ENCODE peak calls at places on chromosome 11, in eight cellular contexts. R is transverse colon, E is PC-9, J is tibial nerve, H is HFF-Myc, Y is RWPE1, P is omental fat pad, N is neural crest cell. T is an unnamed sample.

GRCh38 chr11:10693509-10694071 is at the start of gene IRAG1:
- DNase-seq in H (no peak), Y (no peak), J (no peak), N (no peak), P (no peak), E (no peak), R (peak), T (no peak)

GRCh38 chr11:111715142-111715816 is 50.9 kb downstream of the PPP2R1B start:
- DNase-seq in R (no peak), J (no peak), E (peak), H (no peak), Y (no peak), P (no peak), N (no peak), T (no peak)

GRCh38 chr11:15710593-15711260 is 596.0 kb downstream of the INSC start:
- DNase-seq in P (no peak), Y (no peak), R (no peak), N (no peak), E (no peak), H (no peak), J (no peak), T (no peak)

GRCh38 chr11:64644348-64645242 is 53.6 kb downstream of the SLC22A12 start:
- DNase-seq in Y (no peak), E (no peak), J (no peak), H (no peak), P (no peak), R (no peak), N (no peak), T (no peak)

GRCh38 chr11:1165256-1166041 is 7.7 kb downstream of the MUC5AC start:
- DNase-seq in P (no peak), N (no peak), J (no peak), Y (no peak), E (no peak), R (peak), H (no peak), T (no peak)

GRCh38 chr11:43250309-43250708 is 61.5 kb upstream of the API5 start:
- DNase-seq in R (no peak), E (no peak), N (no peak), H (no peak), P (no peak), Y (no peak), J (no peak), T (no peak)

GRCh38 chr11:1573847-1574255 is 1.8 kb upstream of the DUSP8 start:
- DNase-seq in N (no peak), Y (no peak), R (peak), J (no peak), P (no peak), E (peak), H (no peak), T (no peak)

GRCh38 chr11:119519796-119520195 is 96.8 kb upstream of the THY1 start:
- DNase-seq in E (no peak), Y (no peak), P (no peak), H (no peak), J (no peak), N (no peak), R (no peak), T (no peak)

GRCh38 chr11:12224537-12224893 is 114.1 kb downstream of the MICAL2 start:
- DNase-seq in N (no peak), H (no peak), J (peak), P (no peak), Y (no peak), E (peak), R (peak), T (no peak)

GRCh38 chr11:60842688-60843605 is 1.0 kb downstream of the CCDC86 start:
- DNase-seq in Y (no peak), R (no peak), P (no peak), H (no peak), E (no peak), J (no peak), N (no peak), T (no peak)

GRCh38 chr11:70205766-70206165 is 2.7 kb downstream of the FADD start:
- DNase-seq in R (no peak), J (no peak), N (no peak), E (no peak), P (no peak), H (no peak), Y (no peak), T (no peak)

GRCh38 chr11:46905806-46906205 is 12.5 kb downstream of the LRP4 start:
- DNase-seq in E (no peak), N (no peak), Y (no peak), H (no peak), P (no peak), R (no peak), J (no peak), T (no peak)

GRCh38 chr11:117835576-117835975 is 11.0 kb upstream of the FXYD2 start:
- DNase-seq in H (no peak), P (no peak), N (no peak), E (no peak), R (no peak), Y (no peak), J (no peak), T (no peak)

GRCh38 chr11:86156397-86156977 is 87.6 kb upstream of the PICALM start:
- DNase-seq in N (no peak), J (no peak), Y (no peak), H (no peak), E (peak), P (no peak), R (no peak), T (no peak)

GRCh38 chr11:112161012-112161411 is 2.9 kb downstream of the IL18 start:
- DNase-seq in R (no peak), E (no peak), P (no peak), N (no peak), H (no peak), J (no peak), Y (no peak), T (no peak)

GRCh38 chr11:73260127-73260457 is 12.0 kb upstream of the P2RY6 start:
- DNase-seq in J (no peak), H (no peak), N (no peak), E (no peak), P (no peak), Y (no peak), R (no peak), T (no peak)

GRCh38 chr11:85627332-85627997 is at the start of gene DLG2:
- DNase-seq in E (peak), R (no peak), H (no peak), N (no peak), J (peak), Y (peak), P (no peak), T (peak)

GRCh38 chr11:119067371-119068222 is at the start of gene VPS11:
- DNase-seq in R (peak), J (peak), P (peak), E (peak), N (peak), H (peak), Y (peak), T (peak)

GRCh38 chr11:44755553-44756505 is 29.1 kb downstream of the TSPAN18 start:
- DNase-seq in H (no peak), R (peak), J (no peak), P (no peak), N (no peak), E (no peak), Y (no peak), T (no peak)

GRCh38 chr11:65894034-65894591 is 3.6 kb downstream of the CCDC85B start:
- DNase-seq in P (no peak), N (no peak), E (no peak), Y (no peak), R (no peak), J (no peak), H (no peak), T (no peak)

GRCh38 chr11:102422817-102423725 is 29.5 kb downstream of the TMEM123 start:
- DNase-seq in R (no peak), H (no peak), P (no peak), E (no peak), N (no peak), J (no peak), Y (no peak), T (no peak)

GRCh38 chr11:121634889-121635288 is 182.1 kb upstream of the SORL1-AS1 start:
- DNase-seq in H (peak), J (no peak), P (no peak), Y (peak), E (no peak), N (no peak), R (no peak), T (peak)

GRCh38 chr11:17861036-17861755 is 126.6 kb downstream of the KCNC1 start:
- DNase-seq in E (no peak), R (no peak), N (no peak), P (no peak), J (no peak), Y (no peak), H (no peak), T (no peak)

GRCh38 chr11:44950625-44951472 is at the start of gene TP53I11:
- DNase-seq in N (peak), Y (peak), J (peak), R (peak), H (no peak), E (no peak), P (no peak), T (no peak)

GRCh38 chr11:65180877-65181568 is 705 bp upstream of the CAPN1 start:
- DNase-seq in Y (peak), E (peak), J (peak), P (no peak), H (no peak), N (peak), R (peak), T (peak)

GRCh38 chr11:120801801-120802689 is 221.9 kb upstream of the TBCEL start:
- DNase-seq in R (peak), H (peak), J (peak), N (peak), P (peak), E (peak), Y (peak), T (no peak)

GRCh38 chr11:69910519-69911309 is 91.5 kb upstream of the FGF3 start:
- DNase-seq in J (no peak), H (no peak), E (no peak), R (no peak), N (no peak), Y (no peak), P (no peak), T (no peak)

GRCh38 chr11:9002920-9003572 is 755 bp downstream of the NRIP3 start:
- DNase-seq in P (no peak), N (no peak), Y (no peak), R (no peak), H (no peak), J (no peak), E (no peak), T (no peak)

GRCh38 chr11:6202036-6202435 is 3.0 kb downstream of the OR52W1 start:
- DNase-seq in E (no peak), R (no peak), P (no peak), Y (no peak), H (no peak), N (no peak), J (no peak), T (no peak)

GRCh38 chr11:128893578-128894295 is 2.6 kb downstream of the KCNJ5 start:
- DNase-seq in Y (no peak), E (no peak), R (no peak), N (no peak), J (no peak), P (no peak), H (no peak), T (no peak)

DNA sequence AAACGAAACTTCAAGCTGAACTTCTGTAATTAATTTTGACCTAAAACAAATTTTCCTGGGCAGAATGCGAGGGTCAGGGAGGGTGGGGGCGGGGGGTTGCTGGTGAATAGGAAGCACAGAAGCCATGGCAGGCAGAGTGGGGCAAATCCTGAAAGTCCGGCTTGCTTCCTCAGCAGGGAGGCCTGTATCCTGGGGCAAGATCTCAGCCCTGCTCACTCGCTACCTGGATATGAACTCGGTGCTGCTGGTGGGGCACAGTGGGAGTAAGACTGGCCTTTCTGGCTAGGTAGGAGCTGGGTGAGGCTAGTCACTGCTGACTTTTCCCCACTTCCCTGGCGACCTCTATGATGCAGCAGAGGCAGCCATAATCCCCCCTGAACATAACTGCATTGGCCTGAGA is 168.9 kb upstream of the CHORDC1 start:
- DNase-seq in R (no peak), J (no peak), P (no peak), E (no peak), H (no peak), N (no peak), Y (no peak), T (no peak)
- TF ChIP-seq CTCF in R (no peak), J (no peak), P (no peak), E (no peak), H (no peak), N (no peak), Y (no peak), T (no peak)

DNA sequence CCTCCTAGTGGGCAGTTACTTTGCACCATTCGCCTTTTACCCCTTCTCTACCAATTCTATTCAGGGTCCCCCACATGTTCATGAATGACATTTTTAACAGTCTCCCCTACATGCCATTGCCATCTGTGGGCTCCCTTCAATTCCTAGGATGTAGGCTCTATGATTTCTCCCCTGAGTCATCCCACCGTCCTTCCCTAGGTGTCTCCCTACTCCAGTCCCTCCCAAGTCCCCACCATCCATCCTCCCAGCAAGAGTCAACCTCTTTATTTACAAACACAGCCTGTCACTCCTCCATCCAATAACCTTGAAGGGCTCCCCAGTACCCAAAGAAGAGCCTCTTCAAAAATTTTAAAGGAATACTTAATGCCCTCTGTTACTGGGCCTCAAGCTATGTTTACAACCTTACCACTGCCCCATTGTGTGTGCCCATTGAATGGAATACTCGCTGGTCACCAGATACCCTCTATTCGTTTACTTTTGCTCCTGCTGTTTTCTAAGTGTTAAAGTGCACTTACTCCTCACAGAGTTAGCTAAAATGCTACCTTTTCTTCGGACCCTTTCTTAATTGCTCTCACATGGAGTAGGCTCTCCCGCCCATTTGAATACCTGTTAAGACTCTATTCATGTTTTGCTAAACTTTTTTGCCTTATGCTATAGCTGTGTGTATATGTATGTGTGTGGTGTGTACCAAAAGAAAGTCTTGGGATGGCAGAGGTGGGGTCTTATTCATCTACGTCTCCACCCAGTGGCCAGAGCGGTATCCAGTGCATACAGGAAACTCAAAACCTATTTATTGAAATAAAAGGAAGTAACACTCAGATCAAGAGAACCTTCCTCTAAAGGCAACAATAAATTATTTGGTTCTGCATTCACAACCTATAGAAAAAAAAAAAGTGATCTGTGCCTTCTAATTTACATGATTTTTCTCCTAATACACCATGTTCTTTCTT is 235.8 kb upstream of the CCDC90B start:
- DNase-seq in H (no peak), J (no peak), E (peak), P (no peak), N (no peak), R (no peak), Y (peak), T (no peak)
- TF ChIP-seq CTCF in H (peak), J (no peak), E (no peak), P (no peak), N (peak), R (no peak), Y (no peak), T (peak)

DNA sequence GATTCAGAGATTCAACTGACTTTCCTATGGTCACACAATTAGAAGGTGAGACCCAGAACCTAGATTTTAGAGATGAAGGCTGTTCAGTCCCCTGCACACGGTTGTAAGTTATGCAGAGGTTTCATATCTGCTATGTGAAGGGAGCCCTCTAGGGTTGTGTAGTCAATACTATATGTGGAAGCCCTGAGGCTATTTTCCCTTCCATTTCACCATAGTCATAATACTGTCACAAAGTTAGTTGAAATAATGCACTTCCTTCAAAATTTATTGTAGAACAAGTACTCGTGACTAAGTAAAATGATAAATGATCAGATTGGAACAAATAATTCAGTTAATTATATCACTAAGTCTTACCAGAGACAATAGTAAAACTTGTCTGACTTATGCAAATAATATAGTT is 48.8 kb downstream of the ENDOD1 start:
- DNase-seq in Y (no peak), P (no peak), J (no peak), E (no peak), H (no peak), R (no peak), N (no peak), T (no peak)
- TF ChIP-seq CTCF in Y (no peak), P (no peak), J (peak), E (no peak), H (no peak), R (peak), N (no peak), T (peak)

GRCh38 chr11:78647986-78648875 is 73.6 kb upstream of the NARS2 start:
- DNase-seq in J (no peak), Y (no peak), R (no peak), P (no peak), H (no peak), E (no peak), N (no peak), T (no peak)

GRCh38 chr11:78647266-78647915 is 72.7 kb upstream of the NARS2 start:
- DNase-seq in H (no peak), E (no peak), R (no peak), Y (no peak), N (no peak), P (no peak), J (no peak), T (no peak)

GRCh38 chr11:78645226-78646202 is 70.8 kb upstream of the NARS2 start:
- DNase-seq in Y (peak), P (peak), H (peak), N (peak), J (peak), R (peak), E (peak), T (peak)

GRCh38 chr11:78649361-78650215 is 74.9 kb upstream of the NARS2 start:
- DNase-seq in H (no peak), N (no peak), J (no peak), R (no peak), P (no peak), Y (no peak), E (no peak), T (no peak)

GRCh38 chr11:78646564-78647185 is 72.0 kb upstream of the NARS2 start:
- DNase-seq in E (peak), R (peak), J (peak), P (peak), H (no peak), N (peak), Y (peak), T (peak)
- TF ChIP-seq CTCF in E (peak), R (peak), J (peak), P (no peak), H (peak), N (peak), Y (peak), T (peak)

DNA sequence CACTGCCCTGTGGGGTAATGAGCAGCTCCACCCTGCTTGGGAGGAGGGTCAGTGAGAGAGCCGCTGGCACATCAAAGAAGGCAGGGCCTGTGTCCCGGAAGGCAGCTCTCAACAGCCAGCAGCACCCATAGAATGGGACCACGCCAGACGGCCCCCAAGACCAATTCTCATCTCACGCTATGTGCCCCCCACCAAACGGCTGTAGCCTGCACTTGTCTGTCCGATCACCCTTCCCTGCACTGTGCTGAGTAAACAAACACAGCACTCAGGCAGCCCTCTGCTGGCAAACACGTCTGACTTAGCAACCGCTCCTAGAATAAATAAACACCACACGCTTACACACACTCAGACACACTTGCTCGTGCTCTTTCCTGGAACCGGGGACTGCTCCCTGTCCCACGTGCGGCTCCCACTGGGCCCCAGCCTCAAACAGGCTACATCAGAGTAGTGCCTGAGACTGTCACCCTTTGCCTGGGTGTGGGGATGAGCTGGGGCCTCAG is 53.2 kb upstream of the CDON start:
- DNase-seq in Y (no peak), E (peak), H (peak), N (no peak), R (peak), P (peak), J (peak), T (peak)
- TF ChIP-seq CTCF in Y (no peak), E (no peak), H (peak), N (peak), R (peak), P (no peak), J (peak), T (peak)

T was measured in foreskin keratinocyte.